ENCODE peak calls at places on chromosomes 16 and 17, in seven cellular contexts. One of them, this sample, is unnamed.

GRCh38 chr16:75263963-75264445 is 12.6 kb upstream of the BCAR1 start:
- DNase-seq in tibial nerve: no peak
- DNase-seq in NB4: peak; percentile 31
- DNase-seq in fibroblast of pulmonary artery: no peak
- DNase-seq in WERI-Rb-1: no peak
- DNase-seq in uterus: peak; percentile 42
- DNase-seq in astrocyte of the cerebellum: no peak
- DNase-seq in this sample: no peak

GRCh38 chr17:6327007-6327406 is 107.9 kb downstream of the AIPL1 start:
- DNase-seq in tibial nerve: no peak
- DNase-seq in NB4: peak; percentile 4
- DNase-seq in fibroblast of pulmonary artery: no peak
- DNase-seq in WERI-Rb-1: no peak
- DNase-seq in uterus: peak; percentile 57
- DNase-seq in astrocyte of the cerebellum: no peak
- DNase-seq in this sample: no peak

GRCh38 chr17:39769974-39770587 is 32.3 kb downstream of the GRB7 start:
- DNase-seq in tibial nerve: no peak
- DNase-seq in NB4: no peak
- DNase-seq in fibroblast of pulmonary artery: no peak
- DNase-seq in WERI-Rb-1: no peak
- DNase-seq in uterus: no peak
- DNase-seq in astrocyte of the cerebellum: peak; percentile 43
- DNase-seq in this sample: no peak

GRCh38 chr17:39921323-39921722 is 2.9 kb upstream of the GSDMB start:
- DNase-seq in tibial nerve: no peak
- DNase-seq in NB4: peak; percentile 74
- DNase-seq in fibroblast of pulmonary artery: no peak
- DNase-seq in WERI-Rb-1: no peak
- DNase-seq in uterus: no peak
- DNase-seq in astrocyte of the cerebellum: no peak
- DNase-seq in this sample: no peak

GRCh38 chr17:41367426-41368075 is 2.1 kb downstream of the KRT33B start:
- DNase-seq in tibial nerve: no peak
- DNase-seq in NB4: no peak
- DNase-seq in fibroblast of pulmonary artery: peak; percentile 24
- DNase-seq in WERI-Rb-1: no peak
- DNase-seq in uterus: no peak
- DNase-seq in astrocyte of the cerebellum: no peak
- DNase-seq in this sample: no peak

GRCh38 chr17:44345497-44346026 is 460 bp downstream of the GRN start:
- DNase-seq in tibial nerve: peak; percentile 43
- DNase-seq in NB4: peak; percentile 78
- DNase-seq in fibroblast of pulmonary artery: peak; percentile 59
- DNase-seq in WERI-Rb-1: peak; percentile 90
- DNase-seq in uterus: peak; percentile 69
- DNase-seq in astrocyte of the cerebellum: peak; percentile 38
- DNase-seq in this sample: no peak

GRCh38 chr17:71055128-71055527 is 885.8 kb downstream of the KCNJ2 start:
- DNase-seq in tibial nerve: no peak
- DNase-seq in NB4: no peak
- DNase-seq in fibroblast of pulmonary artery: peak; percentile 33
- DNase-seq in WERI-Rb-1: no peak
- DNase-seq in uterus: no peak
- DNase-seq in astrocyte of the cerebellum: peak; percentile 39
- DNase-seq in this sample: no peak

GRCh38 chr17:3667366-3668278 is 756 bp downstream of the TAX1BP3 start:
- DNase-seq in tibial nerve: peak; percentile 66
- DNase-seq in NB4: peak; percentile 49
- DNase-seq in fibroblast of pulmonary artery: peak; percentile 93
- DNase-seq in WERI-Rb-1: peak; percentile 76
- DNase-seq in uterus: peak; percentile 91
- DNase-seq in astrocyte of the cerebellum: peak; percentile 75
- DNase-seq in this sample: peak; percentile 61

GRCh38 chr17:12222392-12222791 is 201.7 kb downstream of the MAP2K4 start:
- DNase-seq in tibial nerve: no peak
- DNase-seq in NB4: no peak
- DNase-seq in fibroblast of pulmonary artery: no peak
- DNase-seq in WERI-Rb-1: no peak
- DNase-seq in uterus: no peak
- DNase-seq in astrocyte of the cerebellum: no peak
- DNase-seq in this sample: no peak

GRCh38 chr17:76449126-76449525 is 3.8 kb downstream of the UBE2O start:
- DNase-seq in tibial nerve: no peak
- DNase-seq in NB4: no peak
- DNase-seq in fibroblast of pulmonary artery: no peak
- DNase-seq in WERI-Rb-1: no peak
- DNase-seq in uterus: no peak
- DNase-seq in astrocyte of the cerebellum: no peak
- DNase-seq in this sample: no peak
- H3K4me3 ChIP-seq in tibial nerve: no peak overlapping the region
- H3K4me3 ChIP-seq in NB4: no peak overlapping the region
- H3K4me3 ChIP-seq in fibroblast of pulmonary artery: no peak overlapping the region
- H3K4me3 ChIP-seq in WERI-Rb-1: no peak overlapping the region
- H3K4me3 ChIP-seq in uterus: no peak overlapping the region
- H3K4me3 ChIP-seq in astrocyte of the cerebellum: no peak overlapping the region
- H3K4me3 ChIP-seq in this sample: no peak overlapping the region

DNA sequence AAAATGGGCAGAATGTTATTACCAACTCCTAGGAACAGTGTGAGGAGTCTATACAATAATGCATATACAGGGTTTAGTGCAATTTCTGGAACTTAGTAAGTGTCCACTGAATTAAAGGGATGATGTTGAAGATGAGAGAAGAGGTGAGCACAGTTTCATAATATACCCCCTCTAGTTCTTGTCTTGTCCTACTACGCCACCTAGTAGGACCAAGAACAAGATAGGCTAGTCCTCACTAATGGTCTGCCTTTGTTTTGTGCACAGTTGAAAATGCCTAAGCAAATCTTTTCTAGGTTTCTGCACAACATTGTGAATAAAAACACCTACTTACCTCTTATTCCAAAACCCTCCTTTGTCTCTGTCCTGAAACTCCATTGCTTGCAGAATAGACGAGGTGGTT is 670.2 kb downstream of the CDH8 start:
- DNase-seq in tibial nerve: no peak
- DNase-seq in NB4: no peak
- DNase-seq in fibroblast of pulmonary artery: no peak
- DNase-seq in WERI-Rb-1: no peak
- DNase-seq in uterus: no peak
- DNase-seq in astrocyte of the cerebellum: no peak
- DNase-seq in this sample: no peak
- TF ChIP-seq CTCF in tibial nerve: no peak
- TF ChIP-seq CTCF in NB4: no peak
- TF ChIP-seq CTCF in fibroblast of pulmonary artery: no peak
- TF ChIP-seq CTCF in WERI-Rb-1: no peak
- TF ChIP-seq CTCF in uterus: no peak
- TF ChIP-seq CTCF in astrocyte of the cerebellum: no peak
- TF ChIP-seq CTCF in this sample: no peak

GRCh38 chr16:46970089-46970488 is 3.4 kb downstream of the DNAJA2 start:
- DNase-seq in tibial nerve: no peak
- DNase-seq in NB4: no peak
- DNase-seq in fibroblast of pulmonary artery: no peak
- DNase-seq in WERI-Rb-1: no peak
- DNase-seq in uterus: no peak
- DNase-seq in astrocyte of the cerebellum: no peak
- DNase-seq in this sample: no peak
- H3K4me3 ChIP-seq in tibial nerve: no peak overlapping the region
- H3K4me3 ChIP-seq in NB4: peak overlapping the region; percentile 34
- H3K4me3 ChIP-seq in fibroblast of pulmonary artery: no peak overlapping the region
- H3K4me3 ChIP-seq in WERI-Rb-1: no peak overlapping the region
- H3K4me3 ChIP-seq in uterus: no peak overlapping the region
- H3K4me3 ChIP-seq in astrocyte of the cerebellum: no peak overlapping the region
- H3K4me3 ChIP-seq in this sample: no peak overlapping the region

DNA sequence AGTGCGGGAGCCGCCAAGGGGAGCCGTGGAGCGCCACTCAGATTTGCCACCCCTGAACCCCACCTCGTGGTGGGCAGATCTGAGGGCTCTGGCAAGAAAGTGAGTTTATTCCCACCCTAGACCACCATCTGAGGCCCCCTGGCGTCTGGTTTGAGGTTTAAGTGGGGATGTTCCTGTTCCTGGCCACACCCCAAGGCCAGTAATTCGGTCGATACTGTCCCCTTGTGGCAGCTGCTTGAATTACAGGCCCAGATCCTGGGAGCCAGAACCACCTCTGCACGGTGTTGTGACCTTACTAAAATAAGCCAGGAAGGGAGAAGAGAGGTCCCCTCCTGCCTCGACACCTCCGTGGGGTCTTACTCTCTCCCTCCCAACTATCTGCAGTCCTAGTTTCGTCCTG is 3.3 kb upstream of the LAT start:
- DNase-seq in tibial nerve: no peak
- DNase-seq in NB4: peak; percentile 69
- DNase-seq in fibroblast of pulmonary artery: peak; percentile 14
- DNase-seq in WERI-Rb-1: peak; percentile 32
- DNase-seq in uterus: no peak
- DNase-seq in astrocyte of the cerebellum: no peak
- DNase-seq in this sample: no peak
- TF ChIP-seq CTCF in tibial nerve: no peak
- TF ChIP-seq CTCF in NB4: peak; percentile 94
- TF ChIP-seq CTCF in fibroblast of pulmonary artery: peak; percentile 64
- TF ChIP-seq CTCF in WERI-Rb-1: peak; percentile 73
- TF ChIP-seq CTCF in uterus: no peak
- TF ChIP-seq CTCF in astrocyte of the cerebellum: peak; percentile 56
- TF ChIP-seq CTCF in this sample: peak; percentile 39

GRCh38 chr17:78884148-78884870 is 18.7 kb downstream of the CEP295NL start:
- DNase-seq in tibial nerve: no peak
- DNase-seq in NB4: no peak
- DNase-seq in fibroblast of pulmonary artery: peak; percentile 19
- DNase-seq in WERI-Rb-1: no peak
- DNase-seq in uterus: no peak
- DNase-seq in astrocyte of the cerebellum: no peak
- DNase-seq in this sample: no peak

GRCh38 chr17:78882546-78883089 is 20.4 kb downstream of the CEP295NL start:
- DNase-seq in tibial nerve: no peak
- DNase-seq in NB4: peak; percentile 79
- DNase-seq in fibroblast of pulmonary artery: no peak
- DNase-seq in WERI-Rb-1: peak; percentile 54
- DNase-seq in uterus: no peak
- DNase-seq in astrocyte of the cerebellum: no peak
- DNase-seq in this sample: no peak

GRCh38 chr17:78883090-78883532 is 19.9 kb downstream of the CEP295NL start:
- DNase-seq in tibial nerve: peak; percentile 76
- DNase-seq in NB4: peak; percentile 90
- DNase-seq in fibroblast of pulmonary artery: peak; percentile 79
- DNase-seq in WERI-Rb-1: no peak
- DNase-seq in uterus: peak; percentile 80
- DNase-seq in astrocyte of the cerebellum: no peak
- DNase-seq in this sample: peak; percentile 50

GRCh38 chr17:78884876-78885667 is 17.9 kb downstream of the CEP295NL start:
- DNase-seq in tibial nerve: no peak
- DNase-seq in NB4: no peak
- DNase-seq in fibroblast of pulmonary artery: no peak
- DNase-seq in WERI-Rb-1: no peak
- DNase-seq in uterus: no peak
- DNase-seq in astrocyte of the cerebellum: no peak
- DNase-seq in this sample: no peak

GRCh38 chr17:78883533-78884131 is 19.4 kb downstream of the CEP295NL start:
- DNase-seq in tibial nerve: peak; percentile 86
- DNase-seq in NB4: peak; percentile 81
- DNase-seq in fibroblast of pulmonary artery: peak; percentile 98
- DNase-seq in WERI-Rb-1: peak; percentile 59
- DNase-seq in uterus: peak; percentile 92
- DNase-seq in astrocyte of the cerebellum: peak; percentile 92
- DNase-seq in this sample: peak; percentile 75
- H3K4me3 ChIP-seq in tibial nerve: peak overlapping the region; percentile 24
- H3K4me3 ChIP-seq in NB4: peak overlapping the region; percentile 50
- H3K4me3 ChIP-seq in fibroblast of pulmonary artery: peak overlapping the region; percentile 40
- H3K4me3 ChIP-seq in WERI-Rb-1: no peak overlapping the region
- H3K4me3 ChIP-seq in uterus: peak overlapping the region; percentile 24
- H3K4me3 ChIP-seq in astrocyte of the cerebellum: peak overlapping the region; percentile 21
- H3K4me3 ChIP-seq in this sample: peak overlapping the region; percentile 44

DNA sequence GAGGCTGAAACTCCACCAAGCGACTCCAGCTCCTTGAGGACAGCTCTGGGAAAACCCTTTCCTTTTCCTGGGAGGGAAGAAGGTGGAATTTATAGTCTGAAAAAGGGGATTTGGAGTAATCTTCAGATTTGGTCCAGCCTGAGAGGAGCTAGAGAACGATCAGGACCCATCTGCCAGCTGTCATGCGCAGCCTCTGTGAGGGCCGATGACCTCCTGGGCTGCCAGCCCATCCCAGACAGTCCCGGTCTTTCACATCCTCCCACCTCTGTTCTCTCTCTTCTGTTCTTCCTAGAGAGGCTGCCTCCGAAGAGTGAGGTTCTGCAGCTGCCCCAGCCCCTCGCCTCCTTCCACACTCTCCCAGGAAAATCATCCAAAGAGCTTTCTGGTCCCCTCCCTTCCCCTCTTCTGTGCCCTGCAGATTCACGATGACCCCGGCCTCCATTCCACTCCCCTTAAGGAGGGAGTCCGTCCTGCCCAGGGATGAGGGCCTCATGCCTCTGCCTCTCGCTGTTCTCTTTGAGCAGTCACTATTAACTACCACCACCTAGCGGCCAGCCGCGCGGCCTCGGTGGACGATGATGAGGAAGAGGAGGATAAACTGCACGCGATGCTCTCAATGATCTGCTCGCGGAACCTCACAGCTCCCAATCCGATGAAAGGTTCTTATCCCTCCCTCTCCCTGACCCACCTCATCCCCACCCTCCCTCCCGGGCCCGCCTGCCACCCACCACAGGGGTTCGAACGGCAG is 29.6 kb downstream of the SGSM2 start:
- DNase-seq in tibial nerve: no peak
- DNase-seq in NB4: no peak
- DNase-seq in fibroblast of pulmonary artery: peak; percentile 26
- DNase-seq in WERI-Rb-1: peak; percentile 84
- DNase-seq in uterus: no peak
- DNase-seq in astrocyte of the cerebellum: no peak
- DNase-seq in this sample: no peak
- TF ChIP-seq CTCF in tibial nerve: no peak
- TF ChIP-seq CTCF in NB4: no peak
- TF ChIP-seq CTCF in fibroblast of pulmonary artery: peak; percentile 37
- TF ChIP-seq CTCF in WERI-Rb-1: peak; percentile 79
- TF ChIP-seq CTCF in uterus: no peak
- TF ChIP-seq CTCF in astrocyte of the cerebellum: peak; percentile 39
- TF ChIP-seq CTCF in this sample: peak; percentile 10

GRCh38 chr16:1612320-1613111 is at the start of gene CRAMP1:
- DNase-seq in tibial nerve: no peak
- DNase-seq in NB4: peak; percentile 32
- DNase-seq in fibroblast of pulmonary artery: no peak
- DNase-seq in WERI-Rb-1: peak; percentile 11
- DNase-seq in uterus: peak; percentile 28
- DNase-seq in astrocyte of the cerebellum: no peak
- DNase-seq in this sample: no peak

GRCh38 chr16:1613728-1614225 is 1.6 kb downstream of the CRAMP1 start:
- DNase-seq in tibial nerve: no peak
- DNase-seq in NB4: peak; percentile 25
- DNase-seq in fibroblast of pulmonary artery: no peak
- DNase-seq in WERI-Rb-1: no peak
- DNase-seq in uterus: peak; percentile 27
- DNase-seq in astrocyte of the cerebellum: no peak
- DNase-seq in this sample: no peak

GRCh38 chr16:1614226-1615102 is 2.3 kb downstream of the CRAMP1 start:
- DNase-seq in tibial nerve: no peak
- DNase-seq in NB4: peak; percentile 54
- DNase-seq in fibroblast of pulmonary artery: peak; percentile 46
- DNase-seq in WERI-Rb-1: peak; percentile 28
- DNase-seq in uterus: no peak
- DNase-seq in astrocyte of the cerebellum: no peak
- DNase-seq in this sample: no peak

GRCh38 chr16:1613240-1613639 is 1.1 kb downstream of the CRAMP1 start:
- DNase-seq in tibial nerve: no peak
- DNase-seq in NB4: peak; percentile 40
- DNase-seq in fibroblast of pulmonary artery: no peak
- DNase-seq in WERI-Rb-1: no peak
- DNase-seq in uterus: no peak
- DNase-seq in astrocyte of the cerebellum: no peak
- DNase-seq in this sample: no peak

GRCh38 chr16:1615761-1616160 is 3.6 kb downstream of the CRAMP1 start:
- DNase-seq in tibial nerve: no peak
- DNase-seq in NB4: no peak
- DNase-seq in fibroblast of pulmonary artery: no peak
- DNase-seq in WERI-Rb-1: no peak
- DNase-seq in uterus: no peak
- DNase-seq in astrocyte of the cerebellum: no peak
- DNase-seq in this sample: no peak
- H3K4me3 ChIP-seq in tibial nerve: no peak overlapping the region
- H3K4me3 ChIP-seq in NB4: no peak overlapping the region
- H3K4me3 ChIP-seq in fibroblast of pulmonary artery: peak overlapping the region; percentile 80
- H3K4me3 ChIP-seq in WERI-Rb-1: no peak overlapping the region
- H3K4me3 ChIP-seq in uterus: no peak overlapping the region
- H3K4me3 ChIP-seq in astrocyte of the cerebellum: peak overlapping the region; percentile 77
- H3K4me3 ChIP-seq in this sample: peak overlapping the region; percentile 82